ENCODE peak calls at places on chromosomes 2 and 18, in four cellular contexts. N is NCI-H1092, D is neuronal stem cell, E is endodermal cell. W is an unnamed sample.

GRCh38 chr2:177430425-177430824 is 37.9 kb downstream of the AGPS start:
- DNase-seq in E (no peak), D (no peak), N (no peak), W (no peak)

GRCh38 chr2:85398426-85399182 is 11.6 kb downstream of the CAPG start:
- DNase-seq in E (no peak), D (no peak), N (no peak), W (no peak)

GRCh38 chr2:189641047-189641446 is 20.2 kb upstream of the ASNSD1 start:
- DNase-seq in E (no peak), N (no peak), D (no peak), W (peak; percentile 21)

GRCh38 chr2:197079414-197079813 is 152.9 kb upstream of the PGAP1 start:
- DNase-seq in N (no peak), E (no peak), D (no peak), W (no peak)

GRCh38 chr2:146716591-146716990 is 1128.2 kb upstream of the ACVR2A start:
- DNase-seq in E (no peak), N (no peak), D (no peak), W (no peak)

GRCh38 chr2:188787002-188787660 is 187.0 kb upstream of the COL3A1 start:
- DNase-seq in E (no peak), D (no peak), N (no peak), W (no peak)

GRCh38 chr18:58117685-58118403 is 73.8 kb downstream of the NEDD4L start:
- DNase-seq in N (no peak), E (no peak), D (no peak), W (no peak)

GRCh38 chr2:218402491-218402901 is 2.8 kb downstream of the CTDSP1 start:
- DNase-seq in E (no peak), D (no peak), N (no peak), W (no peak)

GRCh38 chr2:151083864-151084263 is 177.8 kb downstream of the RBM43 start:
- DNase-seq in N (no peak), D (no peak), E (no peak), W (no peak)

GRCh38 chr2:46549159-46549902 is 70.0 kb downstream of the TMEM247 start:
- DNase-seq in D (no peak), E (no peak), N (no peak), W (no peak)

GRCh38 chr2:189511935-189512334 is 68.7 kb downstream of the SLC40A1 start:
- DNase-seq in N (no peak), D (no peak), E (no peak), W (no peak)

GRCh38 chr2:167237478-167237877 is 349.2 kb downstream of the XIRP2 start:
- DNase-seq in E (no peak), N (no peak), D (no peak), W (peak; percentile 44)

GRCh38 chr2:231680992-231681852 is 27.1 kb upstream of the PTMA start:
- DNase-seq in N (no peak), D (peak; percentile 87), E (peak; percentile 95), W (peak; percentile 95)

GRCh38 chr18:48125724-48126123 is 195.3 kb upstream of the SMAD2 start:
- DNase-seq in E (no peak), N (no peak), D (no peak), W (no peak)

GRCh38 chr2:214038186-214038585 is 372.7 kb upstream of the VWC2L start:
- DNase-seq in N (no peak), E (no peak), D (no peak), W (no peak)

GRCh38 chr18:12463191-12463590 is 55.5 kb downstream of the PRELID3A start:
- DNase-seq in N (no peak), E (peak; percentile 53), D (no peak), W (peak; percentile 50)

GRCh38 chr18:31162825-31163435 is at the start of gene DSC1:
- DNase-seq in N (no peak), D (no peak), E (no peak), W (no peak)